ENCODE peak calls at places on chromosomes 5 and 9, in six cellular contexts. One of them, this sample, is unnamed.

GRCh38 chr5:160685695-160686094 is 166.3 kb downstream of the ATP10B start:
- DNase-seq in spleen: no peak
- DNase-seq in HepG2: peak
- DNase-seq in ACHN: peak
- DNase-seq in HCEC 1CT: no peak
- DNase-seq in AG08395: no peak
- DNase-seq in this sample: no peak

GRCh38 chr9:133135193-133135745 is 14.2 kb upstream of the RALGDS start:
- DNase-seq in spleen: no peak
- DNase-seq in HepG2: no peak
- DNase-seq in ACHN: peak
- DNase-seq in HCEC 1CT: peak
- DNase-seq in AG08395: peak
- DNase-seq in this sample: peak

GRCh38 chr5:10145922-10146321 is 103.8 kb downstream of the ATPSCKMT start:
- DNase-seq in spleen: no peak
- DNase-seq in HepG2: peak
- DNase-seq in ACHN: peak
- DNase-seq in HCEC 1CT: peak
- DNase-seq in AG08395: peak
- DNase-seq in this sample: peak

GRCh38 chr9:134682026-134682425 is 40.4 kb downstream of the COL5A1 start:
- DNase-seq in spleen: peak
- DNase-seq in HepG2: no peak
- DNase-seq in ACHN: no peak
- DNase-seq in HCEC 1CT: no peak
- DNase-seq in AG08395: no peak
- DNase-seq in this sample: no peak

GRCh38 chr5:126443374-126443851 is 20.2 kb downstream of the GRAMD2B start:
- DNase-seq in spleen: no peak
- DNase-seq in HepG2: peak
- DNase-seq in ACHN: no peak
- DNase-seq in HCEC 1CT: no peak
- DNase-seq in AG08395: no peak
- DNase-seq in this sample: no peak

GRCh38 chr5:177378884-177379883 is 5.0 kb upstream of the SLC34A1 start:
- DNase-seq in spleen: no peak
- DNase-seq in HepG2: peak
- DNase-seq in ACHN: peak
- DNase-seq in HCEC 1CT: peak
- DNase-seq in AG08395: peak
- DNase-seq in this sample: peak

GRCh38 chr5:136811551-136811950 is 446.2 kb upstream of the TRPC7 start:
- DNase-seq in spleen: no peak
- DNase-seq in HepG2: no peak
- DNase-seq in ACHN: peak
- DNase-seq in HCEC 1CT: peak
- DNase-seq in AG08395: peak
- DNase-seq in this sample: peak

GRCh38 chr9:14315754-14316573 is 2.0 kb upstream of the NFIB start:
- DNase-seq in spleen: no peak
- DNase-seq in HepG2: no peak
- DNase-seq in ACHN: peak
- DNase-seq in HCEC 1CT: no peak
- DNase-seq in AG08395: no peak
- DNase-seq in this sample: no peak

GRCh38 chr9:14585730-14586473 is 107.3 kb downstream of the ZDHHC21 start:
- DNase-seq in spleen: no peak
- DNase-seq in HepG2: no peak
- DNase-seq in ACHN: no peak
- DNase-seq in HCEC 1CT: no peak
- DNase-seq in AG08395: no peak
- DNase-seq in this sample: no peak

This sample was measured in AG10803.